ENCODE peak calls at places on chromosomes 7 and 10, in ten cellular contexts. One of them, this sample, is unnamed.

GRCh38 chr10:3813986-3814831 is 29.2 kb upstream of the KLF6 start:
- DNase-seq in colonic mucosa: no peak
- DNase-seq in progenitor cell of endocrine pancreas: no peak
- DNase-seq in foreskin fibroblast: no peak
- DNase-seq in IMR-90: peak; percentile 35
- DNase-seq in prostate gland: no peak
- DNase-seq in AG10803: peak; percentile 73
- DNase-seq in PC-3: no peak
- DNase-seq in GM12865: no peak
- DNase-seq in cardiac muscle cell: no peak
- DNase-seq in this sample: no peak

GRCh38 chr10:3782456-3783312 is 2.3 kb downstream of the KLF6 start:
- DNase-seq in colonic mucosa: peak; percentile 73
- DNase-seq in progenitor cell of endocrine pancreas: no peak
- DNase-seq in foreskin fibroblast: peak; percentile 86
- DNase-seq in IMR-90: peak; percentile 96
- DNase-seq in prostate gland: peak; percentile 76
- DNase-seq in AG10803: peak; percentile 98
- DNase-seq in PC-3: peak; percentile 77
- DNase-seq in GM12865: peak; percentile 80
- DNase-seq in cardiac muscle cell: peak; percentile 43
- DNase-seq in this sample: peak; percentile 68

GRCh38 chr10:74025380-74025978 is 27.6 kb downstream of the VCL start:
- DNase-seq in colonic mucosa: no peak
- DNase-seq in progenitor cell of endocrine pancreas: no peak
- DNase-seq in foreskin fibroblast: no peak
- DNase-seq in IMR-90: no peak
- DNase-seq in prostate gland: no peak
- DNase-seq in AG10803: no peak
- DNase-seq in PC-3: no peak
- DNase-seq in GM12865: no peak
- DNase-seq in cardiac muscle cell: no peak
- DNase-seq in this sample: no peak

GRCh38 chr7:143318661-143319060 is 2.8 kb downstream of the CLCN1 start:
- DNase-seq in colonic mucosa: no peak
- DNase-seq in progenitor cell of endocrine pancreas: no peak
- DNase-seq in foreskin fibroblast: peak; percentile 63
- DNase-seq in IMR-90: peak; percentile 49
- DNase-seq in prostate gland: peak; percentile 67
- DNase-seq in AG10803: peak; percentile 70
- DNase-seq in PC-3: no peak
- DNase-seq in GM12865: no peak
- DNase-seq in cardiac muscle cell: no peak
- DNase-seq in this sample: no peak

GRCh38 chr10:52858722-52859121 is 86.1 kb upstream of the MBL2 start:
- DNase-seq in colonic mucosa: no peak
- DNase-seq in progenitor cell of endocrine pancreas: no peak
- DNase-seq in foreskin fibroblast: no peak
- DNase-seq in IMR-90: no peak
- DNase-seq in prostate gland: no peak
- DNase-seq in AG10803: no peak
- DNase-seq in PC-3: no peak
- DNase-seq in GM12865: no peak
- DNase-seq in cardiac muscle cell: no peak
- DNase-seq in this sample: no peak

GRCh38 chr10:45433716-45434469 is 59.9 kb downstream of the ALOX5 start:
- DNase-seq in colonic mucosa: no peak
- DNase-seq in progenitor cell of endocrine pancreas: no peak
- DNase-seq in foreskin fibroblast: no peak
- DNase-seq in IMR-90: no peak
- DNase-seq in prostate gland: no peak
- DNase-seq in AG10803: no peak
- DNase-seq in PC-3: no peak
- DNase-seq in GM12865: peak; percentile 82
- DNase-seq in cardiac muscle cell: no peak
- DNase-seq in this sample: no peak

GRCh38 chr7:39507866-39508551 is 58.2 kb upstream of the YAE1 start:
- DNase-seq in colonic mucosa: no peak
- DNase-seq in progenitor cell of endocrine pancreas: no peak
- DNase-seq in foreskin fibroblast: peak; percentile 1
- DNase-seq in IMR-90: no peak
- DNase-seq in prostate gland: no peak
- DNase-seq in AG10803: no peak
- DNase-seq in PC-3: no peak
- DNase-seq in GM12865: peak; percentile 28
- DNase-seq in cardiac muscle cell: no peak
- DNase-seq in this sample: no peak

GRCh38 chr7:107404740-107405537 is 64.9 kb upstream of the GPR22 start:
- DNase-seq in colonic mucosa: no peak
- DNase-seq in progenitor cell of endocrine pancreas: no peak
- DNase-seq in foreskin fibroblast: no peak
- DNase-seq in IMR-90: no peak
- DNase-seq in prostate gland: no peak
- DNase-seq in AG10803: no peak
- DNase-seq in PC-3: peak; percentile 53
- DNase-seq in GM12865: no peak
- DNase-seq in cardiac muscle cell: no peak
- DNase-seq in this sample: no peak

GRCh38 chr7:42071372-42072261 is 165.4 kb downstream of the GLI3 start:
- DNase-seq in colonic mucosa: no peak
- DNase-seq in progenitor cell of endocrine pancreas: no peak
- DNase-seq in foreskin fibroblast: peak; percentile 65
- DNase-seq in IMR-90: peak; percentile 31
- DNase-seq in prostate gland: no peak
- DNase-seq in AG10803: peak; percentile 68
- DNase-seq in PC-3: no peak
- DNase-seq in GM12865: no peak
- DNase-seq in cardiac muscle cell: peak; percentile 28
- DNase-seq in this sample: no peak

GRCh38 chr10:127193125-127193524 is 3.3 kb downstream of the INSYN2A start:
- DNase-seq in colonic mucosa: no peak
- DNase-seq in progenitor cell of endocrine pancreas: no peak
- DNase-seq in foreskin fibroblast: no peak
- DNase-seq in IMR-90: peak; percentile 88
- DNase-seq in prostate gland: no peak
- DNase-seq in AG10803: peak; percentile 54
- DNase-seq in PC-3: no peak
- DNase-seq in GM12865: no peak
- DNase-seq in cardiac muscle cell: no peak
- DNase-seq in this sample: no peak

GRCh38 chr7:96285579-96285978 is 36.3 kb downstream of the SLC25A13 start:
- DNase-seq in colonic mucosa: no peak
- DNase-seq in progenitor cell of endocrine pancreas: no peak
- DNase-seq in foreskin fibroblast: no peak
- DNase-seq in IMR-90: peak; percentile 37
- DNase-seq in prostate gland: no peak
- DNase-seq in AG10803: no peak
- DNase-seq in PC-3: no peak
- DNase-seq in GM12865: peak; percentile 7
- DNase-seq in cardiac muscle cell: no peak
- DNase-seq in this sample: no peak

GRCh38 chr10:115572740-115573455 is 479.7 kb downstream of the ATRNL1 start:
- DNase-seq in colonic mucosa: no peak
- DNase-seq in progenitor cell of endocrine pancreas: no peak
- DNase-seq in foreskin fibroblast: no peak
- DNase-seq in IMR-90: no peak
- DNase-seq in prostate gland: no peak
- DNase-seq in AG10803: no peak
- DNase-seq in PC-3: no peak
- DNase-seq in GM12865: peak; percentile 18
- DNase-seq in cardiac muscle cell: peak; percentile 19
- DNase-seq in this sample: no peak

GRCh38 chr10:89278034-89278535 is 23.8 kb upstream of the IFIT2 start:
- DNase-seq in colonic mucosa: peak; percentile 40
- DNase-seq in progenitor cell of endocrine pancreas: no peak
- DNase-seq in foreskin fibroblast: peak; percentile 95
- DNase-seq in IMR-90: peak; percentile 98
- DNase-seq in prostate gland: peak; percentile 62
- DNase-seq in AG10803: peak; percentile 97
- DNase-seq in PC-3: peak; percentile 98
- DNase-seq in GM12865: no peak
- DNase-seq in cardiac muscle cell: no peak
- DNase-seq in this sample: peak; percentile 40

GRCh38 chr7:132066776-132067175 is 509.5 kb downstream of the PLXNA4 start:
- DNase-seq in colonic mucosa: peak; percentile 28
- DNase-seq in progenitor cell of endocrine pancreas: no peak
- DNase-seq in foreskin fibroblast: peak; percentile 38
- DNase-seq in IMR-90: peak; percentile 48
- DNase-seq in prostate gland: no peak
- DNase-seq in AG10803: peak; percentile 39
- DNase-seq in PC-3: no peak
- DNase-seq in GM12865: no peak
- DNase-seq in cardiac muscle cell: no peak
- DNase-seq in this sample: no peak

GRCh38 chr7:112204776-112205347 is 1.3 kb downstream of the DOCK4 start:
- DNase-seq in colonic mucosa: peak; percentile 40
- DNase-seq in progenitor cell of endocrine pancreas: no peak
- DNase-seq in foreskin fibroblast: no peak
- DNase-seq in IMR-90: no peak
- DNase-seq in prostate gland: peak; percentile 15
- DNase-seq in AG10803: peak; percentile 1
- DNase-seq in PC-3: peak; percentile 34
- DNase-seq in GM12865: no peak
- DNase-seq in cardiac muscle cell: no peak
- DNase-seq in this sample: no peak

GRCh38 chr7:83347836-83348482 is 185.3 kb upstream of the PCLO start:
- DNase-seq in colonic mucosa: no peak
- DNase-seq in progenitor cell of endocrine pancreas: no peak
- DNase-seq in foreskin fibroblast: peak; percentile 73
- DNase-seq in IMR-90: peak; percentile 65
- DNase-seq in prostate gland: no peak
- DNase-seq in AG10803: peak; percentile 44
- DNase-seq in PC-3: peak; percentile 58
- DNase-seq in GM12865: no peak
- DNase-seq in cardiac muscle cell: peak; percentile 50
- DNase-seq in this sample: no peak

GRCh38 chr7:122676466-122676865 is 22.5 kb downstream of the RNF133 start:
- DNase-seq in colonic mucosa: no peak
- DNase-seq in progenitor cell of endocrine pancreas: no peak
- DNase-seq in foreskin fibroblast: no peak
- DNase-seq in IMR-90: no peak
- DNase-seq in prostate gland: no peak
- DNase-seq in AG10803: no peak
- DNase-seq in PC-3: no peak
- DNase-seq in GM12865: no peak
- DNase-seq in cardiac muscle cell: no peak
- DNase-seq in this sample: no peak

GRCh38 chr10:63465293-63466167 is at the start of gene JMJD1C:
- DNase-seq in colonic mucosa: peak; percentile 79
- DNase-seq in progenitor cell of endocrine pancreas: peak; percentile 79
- DNase-seq in foreskin fibroblast: peak; percentile 90
- DNase-seq in IMR-90: peak; percentile 84
- DNase-seq in prostate gland: peak; percentile 75
- DNase-seq in AG10803: peak; percentile 91
- DNase-seq in PC-3: peak; percentile 97
- DNase-seq in GM12865: peak; percentile 89
- DNase-seq in cardiac muscle cell: peak; percentile 90
- DNase-seq in this sample: peak; percentile 89

GRCh38 chr7:91034459-91035368 is 229.5 kb upstream of the FZD1 start:
- DNase-seq in colonic mucosa: peak; percentile 62
- DNase-seq in progenitor cell of endocrine pancreas: peak; percentile 31
- DNase-seq in foreskin fibroblast: peak; percentile 36
- DNase-seq in IMR-90: peak; percentile 63
- DNase-seq in prostate gland: peak; percentile 55
- DNase-seq in AG10803: peak; percentile 58
- DNase-seq in PC-3: peak; percentile 65
- DNase-seq in GM12865: peak; percentile 68
- DNase-seq in cardiac muscle cell: peak; percentile 72
- DNase-seq in this sample: peak; percentile 82

GRCh38 chr7:66790725-66791124 is 50.2 kb downstream of the RABGEF1 start:
- DNase-seq in colonic mucosa: no peak
- DNase-seq in progenitor cell of endocrine pancreas: no peak
- DNase-seq in foreskin fibroblast: no peak
- DNase-seq in IMR-90: no peak
- DNase-seq in prostate gland: no peak
- DNase-seq in AG10803: no peak
- DNase-seq in PC-3: no peak
- DNase-seq in GM12865: no peak
- DNase-seq in cardiac muscle cell: no peak
- DNase-seq in this sample: no peak

GRCh38 chr10:7084255-7085005 is 326.4 kb downstream of the SFMBT2 start:
- DNase-seq in colonic mucosa: no peak
- DNase-seq in progenitor cell of endocrine pancreas: no peak
- DNase-seq in foreskin fibroblast: no peak
- DNase-seq in IMR-90: peak; percentile 33
- DNase-seq in prostate gland: no peak
- DNase-seq in AG10803: no peak
- DNase-seq in PC-3: no peak
- DNase-seq in GM12865: no peak
- DNase-seq in cardiac muscle cell: peak; percentile 33
- DNase-seq in this sample: no peak

GRCh38 chr7:97844036-97844435 is 28.2 kb downstream of the ASNS start:
- DNase-seq in colonic mucosa: no peak
- DNase-seq in progenitor cell of endocrine pancreas: no peak
- DNase-seq in foreskin fibroblast: no peak
- DNase-seq in IMR-90: peak; percentile 4
- DNase-seq in prostate gland: no peak
- DNase-seq in AG10803: no peak
- DNase-seq in PC-3: peak; percentile 38
- DNase-seq in GM12865: no peak
- DNase-seq in cardiac muscle cell: no peak
- DNase-seq in this sample: no peak
- TF ChIP-seq CTCF in colonic mucosa: no peak
- TF ChIP-seq CTCF in progenitor cell of endocrine pancreas: no peak
- TF ChIP-seq CTCF in foreskin fibroblast: peak; percentile 8
- TF ChIP-seq CTCF in IMR-90: no peak
- TF ChIP-seq CTCF in prostate gland: no peak
- TF ChIP-seq CTCF in AG10803: no peak
- TF ChIP-seq CTCF in PC-3: peak; percentile 52
- TF ChIP-seq CTCF in GM12865: no peak
- TF ChIP-seq CTCF in cardiac muscle cell: no peak
- TF ChIP-seq CTCF in this sample: no peak

GRCh38 chr7:99447943-99448342 is 9.2 kb downstream of the CPSF4 start:
- DNase-seq in colonic mucosa: no peak
- DNase-seq in progenitor cell of endocrine pancreas: no peak
- DNase-seq in foreskin fibroblast: no peak
- DNase-seq in IMR-90: no peak
- DNase-seq in prostate gland: no peak
- DNase-seq in AG10803: no peak
- DNase-seq in PC-3: peak; percentile 19
- DNase-seq in GM12865: no peak
- DNase-seq in cardiac muscle cell: no peak
- DNase-seq in this sample: no peak
- TF ChIP-seq CTCF in colonic mucosa: no peak
- TF ChIP-seq CTCF in progenitor cell of endocrine pancreas: peak; percentile 22
- TF ChIP-seq CTCF in foreskin fibroblast: no peak
- TF ChIP-seq CTCF in IMR-90: no peak
- TF ChIP-seq CTCF in prostate gland: no peak
- TF ChIP-seq CTCF in AG10803: peak; percentile 34
- TF ChIP-seq CTCF in PC-3: peak; percentile 41
- TF ChIP-seq CTCF in GM12865: no peak
- TF ChIP-seq CTCF in cardiac muscle cell: no peak
- TF ChIP-seq CTCF in this sample: no peak

GRCh38 chr10:43221419-43222293 is 45.2 kb downstream of the RASGEF1A start:
- DNase-seq in colonic mucosa: no peak
- DNase-seq in progenitor cell of endocrine pancreas: no peak
- DNase-seq in foreskin fibroblast: no peak
- DNase-seq in IMR-90: no peak
- DNase-seq in prostate gland: no peak
- DNase-seq in AG10803: no peak
- DNase-seq in PC-3: peak; percentile 17
- DNase-seq in GM12865: no peak
- DNase-seq in cardiac muscle cell: peak; percentile 46
- DNase-seq in this sample: peak; percentile 36
- TF ChIP-seq CTCF in colonic mucosa: no peak
- TF ChIP-seq CTCF in progenitor cell of endocrine pancreas: peak; percentile 31
- TF ChIP-seq CTCF in foreskin fibroblast: no peak
- TF ChIP-seq CTCF in IMR-90: no peak
- TF ChIP-seq CTCF in prostate gland: no peak
- TF ChIP-seq CTCF in AG10803: no peak
- TF ChIP-seq CTCF in PC-3: peak; percentile 49
- TF ChIP-seq CTCF in GM12865: no peak
- TF ChIP-seq CTCF in cardiac muscle cell: peak; percentile 15
- TF ChIP-seq CTCF in this sample: no peak

GRCh38 chr7:30074422-30075030 is 46.3 kb downstream of the PLEKHA8 start:
- DNase-seq in colonic mucosa: no peak
- DNase-seq in progenitor cell of endocrine pancreas: no peak
- DNase-seq in foreskin fibroblast: no peak
- DNase-seq in IMR-90: peak; percentile 60
- DNase-seq in prostate gland: no peak
- DNase-seq in AG10803: peak; percentile 55
- DNase-seq in PC-3: peak; percentile 70
- DNase-seq in GM12865: peak; percentile 31
- DNase-seq in cardiac muscle cell: peak; percentile 45
- DNase-seq in this sample: no peak
- TF ChIP-seq CTCF in colonic mucosa: peak; percentile 28
- TF ChIP-seq CTCF in progenitor cell of endocrine pancreas: peak; percentile 58
- TF ChIP-seq CTCF in foreskin fibroblast: peak; percentile 35
- TF ChIP-seq CTCF in IMR-90: peak; percentile 55
- TF ChIP-seq CTCF in prostate gland: peak; percentile 57
- TF ChIP-seq CTCF in AG10803: peak; percentile 58
- TF ChIP-seq CTCF in PC-3: peak; percentile 78
- TF ChIP-seq CTCF in GM12865: peak; percentile 32
- TF ChIP-seq CTCF in cardiac muscle cell: peak; percentile 50
- TF ChIP-seq CTCF in this sample: no peak

This sample was measured in mucosa of descending colon.